ENCODE peak calls at places on chromosomes 1 and 21, in four cellular contexts. G is upper lobe of left lung, A is HCT116, Y is K562. L is an unnamed sample.

GRCh38 chr1:172107261-172107820 is 266.0 kb downstream of the DNM3 start:
- DNase-seq in G (no peak), A (no peak), Y (no peak), L (no peak)

GRCh38 chr1:161727343-161727924 is 6.1 kb downstream of the FCRLB start:
- DNase-seq in G (no peak), A (no peak), Y (peak; percentile 52), L (no peak)

GRCh38 chr1:244236101-244236500 is 185.0 kb downstream of the ZBTB18 start:
- DNase-seq in G (no peak), A (no peak), Y (no peak), L (no peak)

GRCh38 chr1:117339866-117340357 is 27.3 kb upstream of the MAN1A2 start:
- DNase-seq in G (no peak), A (peak; percentile 21), Y (peak; percentile 73), L (no peak)

GRCh38 chr21:33229776-33230517 is at the start of gene IFNAR2:
- DNase-seq in G (peak; percentile 98), A (peak; percentile 18), Y (peak; percentile 85), L (peak; percentile 80)

GRCh38 chr1:29532741-29533140 is 296.4 kb downstream of the PTPRU start:
- DNase-seq in G (no peak), A (no peak), Y (no peak), L (peak; percentile 46)

GRCh38 chr1:54337928-54338327 is 68.3 kb downstream of the SSBP3 start:
- DNase-seq in G (no peak), A (no peak), Y (no peak), L (no peak)

GRCh38 chr1:85933901-85934300 is 222.7 kb downstream of the COL24A1 start:
- DNase-seq in G (no peak), A (no peak), Y (no peak), L (no peak)

GRCh38 chr1:75953461-75953860 is 21.3 kb upstream of the ASB17 start:
- DNase-seq in G (no peak), A (no peak), Y (no peak), L (no peak)

GRCh38 chr1:76210130-76210529 is 135.6 kb downstream of the ST6GALNAC3 start:
- DNase-seq in G (no peak), A (no peak), Y (no peak), L (no peak)

GRCh38 chr1:235714205-235714897 is 64.8 kb upstream of the GNG4 start:
- DNase-seq in G (no peak), A (no peak), Y (no peak), L (no peak)

GRCh38 chr1:158331431-158331830 is at the start of gene CD1B:
- DNase-seq in G (no peak), A (no peak), Y (no peak), L (no peak)

GRCh38 chr21:45997205-45997494 is 15.6 kb downstream of the COL6A1 start:
- DNase-seq in G (no peak), A (no peak), Y (no peak), L (no peak)

GRCh38 chr1:178498896-178499675 is 2.3 kb upstream of the CLEC20A start:
- DNase-seq in G (no peak), A (no peak), Y (no peak), L (no peak)

GRCh38 chr1:33758698-33759097 is 105.2 kb upstream of the HMGB4 start:
- DNase-seq in G (no peak), A (no peak), Y (no peak), L (no peak)

GRCh38 chr1:27296773-27297214 is 25.2 kb upstream of the TMEM222 start:
- DNase-seq in G (peak; percentile 83), A (peak; percentile 22), Y (peak; percentile 81), L (peak; percentile 70)

GRCh38 chr1:147834189-147834588 is 68.4 kb upstream of the GJA8 start:
- DNase-seq in G (no peak), A (no peak), Y (no peak), L (no peak)

GRCh38 chr1:113928129-113928949 is 785 bp upstream of the HIPK1 start:
- DNase-seq in G (no peak), A (no peak), Y (peak; percentile 42), L (no peak)

GRCh38 chr1:22665752-22666151 is 12.7 kb downstream of the C1QB start:
- DNase-seq in G (no peak), A (peak; percentile 24), Y (peak; percentile 46), L (no peak)

GRCh38 chr1:96660503-96660902 is 61.1 kb upstream of the PTBP2 start:
- DNase-seq in G (no peak), A (no peak), Y (no peak), L (no peak)

GRCh38 chr1:223390618-223391017 is 2.6 kb upstream of the CCDC185 start:
- DNase-seq in G (no peak), A (no peak), Y (no peak), L (no peak)

DNA sequence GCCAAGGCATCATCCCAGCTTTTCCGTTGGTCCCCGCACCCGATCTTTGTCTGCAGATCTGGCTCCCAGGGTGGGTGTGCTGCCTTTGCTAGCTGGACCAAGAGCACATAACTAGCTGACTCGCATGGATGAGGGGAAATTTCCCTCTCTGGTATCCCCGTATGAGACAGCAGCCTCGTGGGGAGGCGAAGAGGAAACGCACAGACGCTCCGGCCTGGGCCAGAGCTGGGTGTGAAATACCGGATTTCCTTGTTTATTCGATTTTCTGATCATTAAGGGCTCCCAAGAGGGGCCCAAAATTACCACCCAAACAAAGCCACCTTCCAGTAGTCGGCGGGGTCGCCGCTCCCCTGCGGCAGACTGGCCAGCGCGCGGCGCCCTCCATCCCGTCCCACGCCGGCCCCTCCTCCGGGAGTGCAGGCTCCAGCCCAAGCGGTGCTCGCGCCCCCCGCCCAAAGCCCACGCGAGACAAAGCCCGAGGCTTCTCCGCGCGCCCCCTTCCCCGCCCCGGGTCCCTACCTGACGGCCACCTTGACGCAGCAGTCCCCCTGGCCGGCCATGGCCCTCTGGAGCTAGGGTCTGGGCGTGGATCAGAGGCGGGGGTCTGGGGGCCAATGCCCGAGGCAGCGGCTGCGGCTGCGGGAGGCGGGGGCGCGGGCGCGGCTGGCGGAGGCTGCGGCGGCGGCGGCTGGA is 544 bp downstream of the KIF21B start:
- DNase-seq in G (peak; percentile 88), A (no peak), Y (no peak), L (no peak)
- TF ChIP-seq POLR2A in G (no peak), A (no peak), Y (no peak), L (no peak)

DNA sequence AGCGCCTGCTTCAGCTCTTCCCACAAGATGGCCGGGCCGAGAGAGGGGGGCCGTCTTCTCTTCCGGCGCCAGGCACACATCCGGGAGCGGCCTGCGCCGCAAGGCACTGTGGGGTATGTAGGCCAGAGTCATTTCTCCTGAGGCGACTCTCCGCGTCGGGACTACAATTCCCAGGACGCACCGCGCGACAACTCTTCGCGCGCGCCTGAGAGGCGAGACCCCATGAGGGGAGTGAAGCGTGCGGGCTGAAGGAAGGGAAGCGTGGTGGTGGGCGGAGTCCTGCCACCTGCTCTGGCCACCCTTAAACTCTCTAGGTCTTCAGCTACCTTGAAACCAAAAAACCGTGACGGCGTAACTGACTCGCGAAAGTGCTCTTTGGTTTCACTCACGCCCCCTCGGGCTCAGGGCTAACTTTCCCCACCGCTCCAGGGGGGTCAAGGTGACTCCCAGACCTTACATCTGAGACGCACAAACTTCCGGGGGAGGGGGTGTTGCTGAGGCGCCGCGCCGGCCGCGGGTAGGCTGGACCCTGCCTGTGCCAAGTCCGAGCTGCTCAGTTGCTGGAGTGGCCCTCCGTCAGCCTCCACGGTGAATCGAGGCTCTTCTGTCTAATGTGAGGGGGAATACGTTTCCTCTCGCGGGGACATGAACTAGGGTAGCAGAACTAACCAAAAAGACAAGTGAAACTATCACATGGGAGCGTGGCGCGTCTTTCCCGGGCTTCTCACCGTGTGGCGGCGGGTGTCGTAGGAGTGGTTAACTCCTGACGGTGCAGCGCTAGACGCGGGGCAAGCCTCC is at the start of gene SERBP1:
- DNase-seq in G (peak; percentile 96), A (peak; percentile 95), Y (peak; percentile 99), L (peak; percentile 96)
- TF ChIP-seq POLR2A in G (peak; percentile 16), A (peak; percentile 84), Y (peak; percentile 93), L (peak; percentile 15)

GRCh38 chr1:10339036-10339567 is 59.8 kb upstream of the PGD start:
- DNase-seq in G (no peak), A (no peak), Y (no peak), L (no peak)
- TF ChIP-seq POLR2A in G (no peak), A (no peak), Y (no peak), L (no peak)

GRCh38 chr1:8015036-8015808 is 10.9 kb downstream of the ERRFI1 start:
- DNase-seq in G (no peak), A (no peak), Y (peak; percentile 79), L (no peak)
- TF ChIP-seq POLR2A in G (no peak), A (no peak), Y (no peak), L (no peak)

GRCh38 chr1:77888071-77888428 is 374 bp upstream of the NEXN start:
- DNase-seq in G (no peak), A (no peak), Y (no peak), L (no peak)

GRCh38 chr1:77876884-77877283 is 11.5 kb upstream of the NEXN start:
- DNase-seq in G (no peak), A (no peak), Y (no peak), L (no peak)

GRCh38 chr1:77881099-77881498 is 7.3 kb upstream of the NEXN start:
- DNase-seq in G (no peak), A (no peak), Y (no peak), L (no peak)

DNA sequence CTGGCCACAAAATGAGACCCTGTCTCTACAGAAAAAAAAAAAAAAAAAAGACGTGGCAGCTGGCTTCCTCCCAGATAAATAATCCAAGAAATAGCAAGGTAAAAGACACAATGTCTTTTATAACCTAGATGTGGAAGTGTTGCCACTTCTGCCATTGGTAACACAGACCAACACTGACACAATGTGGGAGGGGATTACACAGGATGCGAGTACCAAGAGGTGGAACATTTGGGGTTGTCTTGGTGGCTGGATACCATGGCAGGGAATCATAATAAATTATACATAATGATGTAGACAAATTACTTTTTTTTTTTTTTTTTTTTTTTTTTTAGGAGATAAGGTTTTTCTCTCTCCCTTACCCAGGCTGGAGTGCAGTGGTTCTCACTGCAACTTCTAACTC is 6.0 kb upstream of the NEXN start:
- DNase-seq in G (no peak), A (no peak), Y (no peak), L (no peak)
- TF ChIP-seq POLR2A in G (no peak), A (no peak), Y (no peak), L (no peak)

GRCh38 chr1:168092151-168092550 is 44.6 kb downstream of the GPR161 start:
- DNase-seq in G (no peak), A (no peak), Y (no peak), L (no peak)
- TF ChIP-seq POLR2A in G (no peak), A (no peak), Y (no peak), L (no peak)

DNA sequence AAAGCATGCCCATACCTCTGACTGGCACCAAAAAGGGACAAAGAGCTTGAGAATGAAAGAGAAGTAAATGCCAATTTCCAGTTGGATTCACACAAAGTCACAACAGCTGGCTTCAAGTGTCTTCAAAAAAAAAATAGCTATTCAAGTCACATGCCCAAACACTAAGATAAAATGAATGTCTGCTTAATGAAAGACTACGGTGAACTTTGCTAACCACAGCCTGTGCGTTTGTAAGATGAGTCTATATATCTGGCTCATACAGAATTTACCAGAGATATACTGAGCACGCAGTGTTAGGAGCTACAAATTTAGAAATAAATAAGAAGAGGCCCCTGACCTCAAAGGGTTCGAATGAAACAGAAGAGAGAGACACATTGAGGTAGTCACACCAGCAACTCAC is 73.2 kb downstream of the DAB1 start:
- DNase-seq in G (no peak), A (no peak), Y (no peak), L (no peak)
- TF ChIP-seq POLR2A in G (no peak), A (no peak), Y (no peak), L (no peak)

GRCh38 chr1:203325004-203325417 is 19.7 kb downstream of the BTG2 start:
- DNase-seq in G (no peak), A (no peak), Y (no peak), L (no peak)
- TF ChIP-seq POLR2A in G (no peak), A (no peak), Y (no peak), L (no peak)